ENCODE peak calls at places on chromosomes 11 and 22, in nine cellular contexts. K, A, Z, Y, S, J, L, Q and F are unnamed samples.

GRCh38 chr22:45008853-45009751 is 703 bp downstream of the PHF21B start:
- DNase-seq in J (no peak), K (no peak), A (no peak), Q (peak), L (peak), Z (no peak), S (no peak), Y (peak), F (peak)

GRCh38 chr11:72439455-72439854 is 5.1 kb upstream of the CLPB start:
- DNase-seq in Y (no peak), K (peak), S (no peak), Z (no peak), J (no peak), L (no peak), Q (peak), A (peak), F (no peak)

GRCh38 chr11:124799384-124800225 is 601 bp downstream of the MSANTD2 start:
- DNase-seq in Z (peak), Y (peak), J (peak), A (no peak), K (peak), Q (peak), L (no peak), S (peak), F (peak)

GRCh38 chr11:123475478-123475877 is 45.4 kb downstream of the GRAMD1B start:
- DNase-seq in A (peak), K (peak), Y (peak), Q (peak), J (no peak), S (peak), L (peak), Z (no peak), F (peak)

GRCh38 chr22:40347300-40347699 is 1.0 kb downstream of the ADSL start:
- DNase-seq in A (no peak), Q (no peak), S (no peak), L (no peak), J (no peak), Y (no peak), K (no peak), Z (no peak), F (no peak)

GRCh38 chr11:34558673-34559072 is 45.1 kb upstream of the ELF5 start:
- DNase-seq in J (no peak), A (no peak), Z (no peak), S (no peak), L (no peak), Y (no peak), K (no peak), Q (no peak), F (no peak)

GRCh38 chr11:128586689-128587088 is 669 bp downstream of the ETS1 start:
- DNase-seq in Y (no peak), S (no peak), A (no peak), Z (no peak), J (no peak), Q (no peak), K (peak), L (no peak), F (no peak)

GRCh38 chr11:102761646-102762238 is 18.7 kb downstream of the MMP10 start:
- DNase-seq in L (no peak), S (no peak), Z (no peak), K (peak), Y (peak), J (no peak), Q (peak), A (peak), F (no peak)

GRCh38 chr11:9943346-9944110 is 279.7 kb downstream of the SWAP70 start:
- DNase-seq in A (peak), S (no peak), K (peak), Z (no peak), Y (no peak), J (no peak), L (no peak), Q (peak), F (no peak)

GRCh38 chr11:1275021-1275420 is 34.4 kb downstream of the TOLLIP start:
- DNase-seq in Q (no peak), A (no peak), L (no peak), Z (no peak), Y (no peak), K (no peak), J (no peak), S (no peak), F (no peak)

GRCh38 chr11:109249597-109249996 is 172.4 kb upstream of the C11orf87 start:
- DNase-seq in Y (no peak), Z (no peak), Q (no peak), L (no peak), J (no peak), S (no peak), K (no peak), A (no peak), F (peak)

GRCh38 chr11:109251230-109251629 is 170.8 kb upstream of the C11orf87 start:
- DNase-seq in S (no peak), A (no peak), K (no peak), Q (no peak), J (no peak), L (no peak), Y (no peak), Z (no peak), F (no peak)

GRCh38 chr11:109241988-109242387 is 180.0 kb upstream of the C11orf87 start:
- DNase-seq in Y (peak), S (no peak), A (no peak), K (no peak), Z (no peak), Q (no peak), L (no peak), J (no peak), F (no peak)

GRCh38 chr11:109247071-109247470 is 174.9 kb upstream of the C11orf87 start:
- DNase-seq in Z (no peak), A (peak), L (no peak), Y (no peak), K (no peak), S (no peak), J (no peak), Q (no peak), F (no peak)
- H3K27ac ChIP-seq in Z (no peak), A (peak), L (no peak), Y (no peak), K (no peak), S (no peak), J (no peak), Q (no peak), F (no peak)

DNA sequence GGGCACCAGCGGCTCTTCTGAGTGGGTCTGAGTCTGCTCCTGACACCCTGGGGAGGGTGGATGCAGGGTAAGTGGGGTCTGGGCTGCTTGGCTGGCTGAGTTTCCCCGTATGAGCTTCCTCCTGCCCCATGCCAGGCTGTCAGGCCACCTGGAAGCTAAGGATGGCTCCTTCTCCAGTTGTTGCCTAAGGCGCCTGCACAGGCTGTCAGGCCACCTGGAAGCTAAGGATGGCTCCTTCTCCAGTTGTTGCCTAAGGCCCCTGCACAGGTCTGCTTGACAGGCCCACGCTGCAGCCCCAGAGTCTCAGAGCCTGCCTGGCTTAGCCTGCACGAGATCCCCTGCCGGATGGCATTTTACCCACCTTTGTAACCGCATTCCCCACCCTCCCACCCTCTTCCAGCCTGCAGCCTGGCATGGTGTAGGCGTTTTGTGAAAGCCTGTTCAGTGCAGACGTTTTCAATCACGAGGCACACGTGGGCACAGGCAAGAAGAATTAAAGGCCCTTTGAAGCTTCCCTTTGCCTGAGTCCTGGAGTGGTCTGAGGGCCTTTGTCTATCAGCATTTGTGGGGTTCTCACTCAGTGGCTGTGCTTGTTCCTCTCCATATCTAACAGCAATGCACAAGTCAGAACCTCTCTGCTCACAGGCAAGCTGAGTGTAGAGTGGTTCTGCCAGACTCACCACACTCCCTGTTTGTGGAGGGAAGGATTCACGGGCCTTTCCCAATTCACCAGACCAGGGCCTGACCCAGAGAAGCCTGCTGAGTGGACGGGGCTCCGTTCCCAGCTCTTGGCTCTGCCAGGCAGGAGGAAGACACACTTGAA is 40.2 kb upstream of the B3GAT1 start:
- DNase-seq in S (peak), Q (no peak), Z (no peak), L (no peak), J (no peak), K (no peak), Y (no peak), A (no peak), F (no peak)
- H3K27ac ChIP-seq in S (no peak), Q (no peak), Z (no peak), L (no peak), J (no peak), K (no peak), Y (no peak), A (no peak), F (no peak)

GRCh38 chr22:38261478-38261803 is 11.4 kb downstream of the TMEM184B start:
- DNase-seq in J (no peak), Q (no peak), L (no peak), Z (no peak), Y (no peak), K (no peak), A (no peak), S (no peak), F (no peak)

GRCh38 chr22:38264322-38264843 is 8.4 kb downstream of the TMEM184B start:
- DNase-seq in J (no peak), A (no peak), Y (no peak), K (no peak), Q (no peak), Z (no peak), S (no peak), L (no peak), F (no peak)

GRCh38 chr22:38260760-38261477 is 11.9 kb downstream of the TMEM184B start:
- DNase-seq in Q (no peak), Z (no peak), Y (no peak), J (no peak), K (no peak), A (no peak), S (no peak), L (no peak), F (no peak)

GRCh38 chr22:38259370-38259769 is 13.4 kb downstream of the TMEM184B start:
- DNase-seq in Y (no peak), L (no peak), Z (no peak), A (no peak), J (no peak), K (no peak), Q (no peak), S (no peak), F (no peak)

GRCh38 chr22:38262051-38262795 is 10.6 kb downstream of the TMEM184B start:
- DNase-seq in K (peak), S (peak), A (no peak), Q (no peak), Z (peak), Y (peak), L (no peak), J (peak), F (no peak)
- H3K27ac ChIP-seq in K (no peak), S (peak), A (no peak), Q (no peak), Z (peak), Y (peak), L (no peak), J (no peak), F (no peak)

GRCh38 chr11:76209671-76209955 is 3.3 kb upstream of the WNT11 start:
- DNase-seq in Q (no peak), S (no peak), Y (no peak), J (no peak), A (no peak), Z (no peak), L (no peak), K (no peak), F (no peak)
- H3K27ac ChIP-seq in Q (no peak), S (no peak), Y (no peak), J (no peak), A (no peak), Z (no peak), L (peak), K (no peak), F (no peak)

GRCh38 chr11:2532704-2533641 is 88.2 kb downstream of the KCNQ1 start:
- DNase-seq in Z (peak), Q (peak), L (peak), J (peak), Y (peak), S (peak), A (peak), K (peak), F (peak)
- H3K27ac ChIP-seq in Z (peak), Q (peak), L (no peak), J (peak), Y (peak), S (no peak), A (peak), K (no peak), F (peak)

GRCh38 chr22:29907753-29908515 is 25.0 kb downstream of the MTMR3 start:
- DNase-seq in Q (peak), S (peak), A (peak), Z (peak), J (no peak), Y (peak), L (peak), K (peak), F (peak)
- H3K27ac ChIP-seq in Q (peak), S (no peak), A (peak), Z (peak), J (no peak), Y (peak), L (peak), K (peak), F (peak)

GRCh38 chr22:38565441-38565840 is 4.5 kb downstream of the DMC1 start:
- DNase-seq in A (no peak), J (no peak), Z (no peak), Q (no peak), Y (no peak), S (no peak), K (no peak), L (no peak), F (no peak)
- H3K27ac ChIP-seq in A (no peak), J (no peak), Z (no peak), Q (no peak), Y (no peak), S (no peak), K (no peak), L (no peak), F (no peak)

GRCh38 chr11:18650859-18651557 is 16.9 kb upstream of the SPTY2D1 start:
- DNase-seq in K (peak), S (no peak), Z (peak), A (peak), L (no peak), Y (no peak), Q (peak), J (peak), F (peak)

DNA sequence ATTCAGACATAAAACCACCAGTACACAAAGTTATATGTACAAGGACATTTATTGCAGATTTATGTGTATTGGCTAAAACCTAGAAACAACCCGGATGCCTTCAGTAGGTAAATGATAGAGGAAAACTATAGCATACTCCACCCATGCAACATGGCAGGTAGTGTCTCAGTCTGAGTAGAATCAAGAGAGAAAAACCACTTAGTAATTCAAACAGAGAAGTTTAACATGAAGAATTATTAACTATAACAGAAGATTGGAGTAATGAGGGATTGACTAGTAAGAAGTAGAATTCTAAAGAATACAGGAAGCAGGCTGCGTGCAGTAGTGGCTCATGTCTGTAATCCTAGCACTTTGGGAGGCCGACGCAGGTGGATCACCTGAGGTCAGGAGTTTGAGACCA is 16.2 kb upstream of the SPTY2D1 start:
- DNase-seq in Z (no peak), K (no peak), A (no peak), Q (no peak), S (no peak), Y (no peak), L (no peak), J (no peak), F (no peak)
- H3K27ac ChIP-seq in Z (no peak), K (no peak), A (no peak), Q (no peak), S (no peak), Y (no peak), L (no peak), J (no peak), F (no peak)

GRCh38 chr11:126630893-126631292 is 275.4 kb downstream of the ST3GAL4 start:
- DNase-seq in Y (no peak), K (no peak), Q (no peak), Z (no peak), L (no peak), S (no peak), J (no peak), A (no peak), F (no peak)

GRCh38 chr11:126628450-126628789 is 272.9 kb downstream of the ST3GAL4 start:
- DNase-seq in J (no peak), K (no peak), L (no peak), Y (no peak), Z (no peak), Q (no peak), S (no peak), A (no peak), F (no peak)

GRCh38 chr11:126630488-126630887 is 275.0 kb downstream of the ST3GAL4 start:
- DNase-seq in Y (no peak), J (no peak), K (no peak), S (no peak), A (no peak), Q (no peak), L (no peak), Z (no peak), F (no peak)

GRCh38 chr11:126627376-126627775 is 271.9 kb downstream of the ST3GAL4 start:
- DNase-seq in Q (no peak), A (no peak), Z (no peak), S (no peak), J (no peak), Y (no peak), L (no peak), K (no peak), F (no peak)

GRCh38 chr11:126628790-126629621 is 273.5 kb downstream of the ST3GAL4 start:
- DNase-seq in Z (no peak), A (no peak), Y (no peak), Q (no peak), L (no peak), J (no peak), K (no peak), S (no peak), F (no peak)
- H3K27ac ChIP-seq in Z (no peak), A (no peak), Y (no peak), Q (no peak), L (no peak), J (no peak), K (no peak), S (no peak), F (no peak)

DNA sequence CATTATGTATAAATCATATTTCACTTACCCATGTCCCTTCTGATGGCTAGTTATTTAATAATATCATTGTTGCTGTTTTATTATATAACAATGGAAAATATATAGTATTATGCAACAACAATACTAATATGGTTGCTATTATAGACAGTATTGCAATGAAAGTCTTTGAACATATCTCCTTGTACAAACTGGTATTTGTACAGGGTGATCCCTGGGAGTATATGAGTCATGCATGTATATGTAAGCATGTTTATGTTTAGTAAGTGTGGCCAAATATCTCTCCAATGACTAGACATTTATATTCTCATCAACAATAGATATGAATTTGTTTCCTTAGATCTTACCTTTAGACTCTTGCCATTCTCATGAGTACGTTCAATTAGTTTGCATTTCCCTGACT is 55.9 kb downstream of the KCNC1 start:
- DNase-seq in L (peak), Q (peak), S (no peak), Y (no peak), A (peak), J (no peak), Z (no peak), K (no peak), F (no peak)
- H3K27ac ChIP-seq in L (no peak), Q (no peak), S (no peak), Y (no peak), A (peak), J (no peak), Z (no peak), K (no peak), F (no peak)